ENCODE peak calls at places on chromosome 2, in four cellular contexts. H is MCF 10A; Q is naive thymus-derived CD8-positive, alpha-beta T cell; C is fibroblast of mammary gland. B is an unnamed sample.

GRCh38 chr2:36395866-36396265 is 40.3 kb downstream of the CRIM1 start:
- DNase-seq in H (no peak), Q (no peak), C (no peak), B (no peak)

GRCh38 chr2:6927186-6927585 is 10.0 kb downstream of the RNF144A start:
- DNase-seq in H (no peak), Q (no peak), C (no peak), B (no peak)

GRCh38 chr2:240834377-240834975 is 14.5 kb upstream of the KIF1A start:
- DNase-seq in H (no peak), Q (no peak), C (no peak), B (no peak)

GRCh38 chr2:44686561-44686960 is 254.9 kb upstream of the SIX3 start:
- DNase-seq in H (peak), Q (no peak), C (peak), B (no peak)

GRCh38 chr2:68727698-68728375 is 6.8 kb upstream of the ARHGAP25 start:
- DNase-seq in H (no peak), Q (no peak), C (peak), B (no peak)

GRCh38 chr2:59008950-59009349 is 767.8 kb upstream of the FANCL start:
- DNase-seq in H (no peak), Q (no peak), C (no peak), B (no peak)

GRCh38 chr2:236899945-236900640 is 185.6 kb upstream of the COPS8 start:
- DNase-seq in H (no peak), Q (no peak), C (no peak), B (no peak)

GRCh38 chr2:112758701-112759100 is 5.7 kb downstream of the CKAP2L start:
- DNase-seq in H (no peak), Q (no peak), C (no peak), B (no peak)

GRCh38 chr2:45669109-45669508 is 17.6 kb downstream of the PRKCE start:
- DNase-seq in H (no peak), Q (no peak), C (peak), B (no peak)

GRCh38 chr2:10297191-10297700 is 5.5 kb upstream of the HPCAL1 start:
- DNase-seq in H (no peak), Q (no peak), C (no peak), B (no peak)

GRCh38 chr2:134574610-134575332 is 144.0 kb downstream of the TMEM163 start:
- DNase-seq in H (no peak), Q (no peak), C (no peak), B (no peak)

GRCh38 chr2:128308284-128308731 is 10.4 kb downstream of the HS6ST1 start:
- DNase-seq in H (no peak), Q (no peak), C (no peak), B (no peak)